ENCODE peak calls at places on chromosomes 13 and 19, in ten cellular contexts. E is A549, A is tibial artery, C is psoas muscle, M is breast epithelium, R is uterus, N is body of pancreas, I is endodermal cell, L is AG04450, T is Peyer's patch. H is an unnamed sample.

GRCh38 chr19:30651066-30651465 is 278.9 kb downstream of the ZNF536 start:
- DNase-seq in E (no peak), A (no peak), C (no peak), M (no peak), R (no peak), N (peak), I (peak), L (no peak), T (no peak), H (no peak)

GRCh38 chr13:61286148-61286745 is 129.4 kb downstream of the PCDH20 start:
- DNase-seq in E (peak), A (no peak), C (no peak), M (no peak), R (no peak), N (no peak), I (peak), L (no peak), T (no peak), H (no peak)

GRCh38 chr19:1064661-1065605 is 2.0 kb upstream of the ARHGAP45 start:
- DNase-seq in E (peak), A (peak), C (peak), M (no peak), R (no peak), N (peak), I (peak), L (no peak), T (peak), H (no peak)

GRCh38 chr13:50208826-50209335 is 193.6 kb downstream of the KCNRG start:
- DNase-seq in E (peak), A (peak), C (peak), M (peak), R (no peak), N (peak), I (peak), L (peak), T (peak), H (no peak)

GRCh38 chr19:53978975-53979801 is 12.2 kb upstream of the CACNG6 start:
- DNase-seq in E (peak), A (no peak), C (no peak), M (no peak), R (no peak), N (no peak), I (no peak), L (no peak), T (no peak), H (no peak)

GRCh38 chr13:61417171-61417570 is 1.5 kb upstream of the PCDH20 start:
- DNase-seq in E (no peak), A (no peak), C (no peak), M (no peak), R (no peak), N (no peak), I (no peak), L (no peak), T (no peak), H (no peak)

GRCh38 chr13:94673841-94674240 is 38.5 kb downstream of the SOX21 start:
- DNase-seq in E (no peak), A (no peak), C (no peak), M (no peak), R (no peak), N (no peak), I (peak), L (no peak), T (no peak), H (no peak)

GRCh38 chr19:5680083-5680436 is 256 bp downstream of the MICOS13 start:
- DNase-seq in E (no peak), A (no peak), C (no peak), M (no peak), R (no peak), N (no peak), I (no peak), L (no peak), T (peak), H (peak)

GRCh38 chr13:110105136-110105535 is 201.8 kb downstream of the COL4A1 start:
- DNase-seq in E (no peak), A (no peak), C (no peak), M (no peak), R (no peak), N (peak), I (no peak), L (no peak), T (no peak), H (no peak)

GRCh38 chr13:104301216-104301975 is 1235.2 kb upstream of the SLC10A2 start:
- DNase-seq in E (no peak), A (no peak), C (no peak), M (no peak), R (no peak), N (no peak), I (no peak), L (no peak), T (no peak), H (no peak)

GRCh38 chr19:45451181-45451849 is 16.5 kb upstream of the FOSB start:
- DNase-seq in E (no peak), A (peak), C (peak), M (no peak), R (peak), N (peak), I (peak), L (no peak), T (peak), H (no peak)

GRCh38 chr13:47672245-47672975 is 328.7 kb downstream of the SUCLA2 start:
- DNase-seq in E (no peak), A (no peak), C (no peak), M (no peak), R (no peak), N (no peak), I (no peak), L (no peak), T (no peak), H (no peak)

GRCh38 chr13:23488442-23488841 is 54.9 kb upstream of the SACS start:
- DNase-seq in E (peak), A (no peak), C (no peak), M (no peak), R (no peak), N (no peak), I (no peak), L (no peak), T (no peak), H (no peak)

GRCh38 chr19:31499826-31500539 is 150.7 kb upstream of the TSHZ3 start:
- DNase-seq in E (no peak), A (no peak), C (no peak), M (no peak), R (no peak), N (no peak), I (no peak), L (no peak), T (no peak), H (no peak)

GRCh38 chr19:31054430-31054829 is 294.8 kb downstream of the TSHZ3 start:
- DNase-seq in E (peak), A (peak), C (no peak), M (no peak), R (no peak), N (peak), I (peak), L (peak), T (no peak), H (no peak)

GRCh38 chr19:47122359-47123335 is 8.0 kb upstream of the SAE1 start:
- DNase-seq in E (peak), A (no peak), C (no peak), M (no peak), R (no peak), N (no peak), I (no peak), L (no peak), T (no peak), H (no peak)

GRCh38 chr19:7497292-7497691 is 8.5 kb upstream of the PEX11G start:
- DNase-seq in E (no peak), A (no peak), C (no peak), M (no peak), R (no peak), N (no peak), I (peak), L (no peak), T (no peak), H (peak)

GRCh38 chr19:16922949-16923348 is 34.1 kb downstream of the F2RL3 start:
- DNase-seq in E (no peak), A (no peak), C (no peak), M (no peak), R (no peak), N (no peak), I (no peak), L (no peak), T (no peak), H (no peak)

GRCh38 chr13:28471408-28471807 is 23.5 kb downstream of the FLT1 start:
- DNase-seq in E (no peak), A (no peak), C (no peak), M (no peak), R (no peak), N (no peak), I (no peak), L (no peak), T (no peak), H (no peak)

GRCh38 chr19:18842166-18842565 is 10.4 kb downstream of the UPF1 start:
- DNase-seq in E (no peak), A (no peak), C (no peak), M (no peak), R (no peak), N (no peak), I (no peak), L (no peak), T (no peak), H (no peak)

GRCh38 chr19:17391371-17392151 is 2.4 kb downstream of the CCDC194 start:
- DNase-seq in E (no peak), A (no peak), C (no peak), M (no peak), R (no peak), N (no peak), I (peak), L (no peak), T (peak), H (no peak)

GRCh38 chr13:65606622-65607021 is 1623.5 kb downstream of the PCDH9 start:
- DNase-seq in E (no peak), A (no peak), C (no peak), M (no peak), R (no peak), N (no peak), I (no peak), L (peak), T (no peak), H (no peak)

GRCh38 chr19:3508771-3509535 is 2.8 kb downstream of the FZR1 start:
- DNase-seq in E (no peak), A (no peak), C (no peak), M (no peak), R (no peak), N (no peak), I (no peak), L (no peak), T (no peak), H (no peak)

GRCh38 chr19:19606021-19606420 is 12.5 kb downstream of the PBX4 start:
- DNase-seq in E (peak), A (no peak), C (no peak), M (no peak), R (no peak), N (no peak), I (no peak), L (no peak), T (no peak), H (no peak)

GRCh38 chr19:45468159-45468651 is 409 bp downstream of the FOSB start:
- DNase-seq in E (no peak), A (no peak), C (peak), M (no peak), R (no peak), N (peak), I (peak), L (no peak), T (no peak), H (no peak)

DNA sequence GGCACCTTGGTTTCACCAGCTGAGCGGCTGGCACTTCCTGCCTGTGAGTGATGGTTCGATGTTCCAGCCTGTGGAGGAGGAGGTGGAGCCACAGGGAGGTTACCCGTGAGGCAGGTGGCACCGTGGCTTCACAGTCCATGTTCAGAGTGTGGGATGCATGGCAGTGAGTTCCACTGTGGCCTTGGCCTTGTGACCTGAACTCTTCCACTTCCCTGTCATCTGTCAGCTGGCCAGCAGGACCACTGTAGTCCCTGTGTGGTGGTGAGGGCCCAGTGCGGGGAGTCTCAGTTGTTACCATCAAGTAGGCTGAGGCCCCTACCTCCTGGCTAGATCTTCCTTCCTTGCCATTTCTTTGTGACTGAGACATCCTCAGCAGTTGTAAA is 16.9 kb downstream of the SMARCA4 start:
- DNase-seq in E (no peak), A (no peak), C (no peak), M (no peak), R (no peak), N (no peak), I (no peak), L (no peak), T (no peak), H (no peak)
- H3K27ac ChIP-seq in E (no peak), A (no peak), C (no peak), M (no peak), R (no peak), N (no peak), I (no peak), L (no peak), T (no peak), H (no peak)

GRCh38 chr13:100594255-100594654 is 5.7 kb upstream of the GGACT start:
- DNase-seq in E (no peak), A (no peak), C (no peak), M (no peak), R (no peak), N (no peak), I (no peak), L (no peak), T (no peak), H (no peak)

GRCh38 chr13:100596516-100596915 is 7.9 kb upstream of the GGACT start:
- DNase-seq in E (no peak), A (no peak), C (no peak), M (no peak), R (no peak), N (no peak), I (no peak), L (no peak), T (no peak), H (no peak)

GRCh38 chr13:100597253-100597652 is 8.7 kb upstream of the GGACT start:
- DNase-seq in E (no peak), A (no peak), C (no peak), M (no peak), R (no peak), N (no peak), I (no peak), L (no peak), T (no peak), H (no peak)

GRCh38 chr13:100589178-100589725 is 663 bp upstream of the GGACT start:
- DNase-seq in E (no peak), A (no peak), C (no peak), M (no peak), R (no peak), N (no peak), I (no peak), L (no peak), T (no peak), H (no peak)

GRCh38 chr13:100594731-100595130 is 6.1 kb upstream of the GGACT start:
- DNase-seq in E (peak), A (no peak), C (no peak), M (no peak), R (no peak), N (peak), I (peak), L (no peak), T (no peak), H (no peak)
- TF ChIP-seq CTCF in E (peak), A (no peak), C (no peak), M (no peak), R (no peak), N (peak), I (peak), L (peak), T (peak), H (no peak)

DNA sequence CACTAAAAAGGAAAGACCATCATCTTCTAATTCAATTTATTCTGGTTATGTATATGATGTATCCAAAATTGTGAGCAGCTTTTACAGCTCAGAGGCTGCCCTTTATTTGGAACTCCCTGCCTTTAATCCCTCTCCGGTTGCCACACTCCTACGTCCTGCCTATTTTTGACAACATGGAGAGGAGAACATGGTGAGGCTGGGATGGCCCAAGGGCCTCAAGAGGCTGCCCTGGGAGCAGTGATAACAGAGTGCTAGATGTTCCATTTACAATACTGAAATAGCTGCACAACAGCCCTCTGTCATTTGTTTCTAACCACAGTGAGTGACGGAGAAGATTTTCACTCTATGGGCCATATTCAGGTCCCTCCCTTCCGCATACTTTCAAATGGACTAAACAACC is 33.5 kb downstream of the STARD13 start:
- DNase-seq in E (no peak), A (no peak), C (no peak), M (no peak), R (no peak), N (no peak), I (no peak), L (no peak), T (no peak), H (no peak)
- H3K27ac ChIP-seq in E (peak), A (no peak), C (no peak), M (peak), R (peak), N (no peak), I (no peak), L (peak), T (no peak), H (peak)

GRCh38 chr13:53054569-53054968 is 26.0 kb downstream of the OLFM4 start:
- DNase-seq in E (no peak), A (no peak), C (peak), M (no peak), R (no peak), N (no peak), I (no peak), L (no peak), T (no peak), H (no peak)

GRCh38 chr13:53060840-53061485 is 32.4 kb downstream of the OLFM4 start:
- DNase-seq in E (no peak), A (no peak), C (no peak), M (no peak), R (no peak), N (no peak), I (no peak), L (no peak), T (no peak), H (no peak)

GRCh38 chr13:53052675-53053074 is 24.1 kb downstream of the OLFM4 start:
- DNase-seq in E (no peak), A (no peak), C (no peak), M (no peak), R (no peak), N (peak), I (no peak), L (no peak), T (no peak), H (no peak)

DNA sequence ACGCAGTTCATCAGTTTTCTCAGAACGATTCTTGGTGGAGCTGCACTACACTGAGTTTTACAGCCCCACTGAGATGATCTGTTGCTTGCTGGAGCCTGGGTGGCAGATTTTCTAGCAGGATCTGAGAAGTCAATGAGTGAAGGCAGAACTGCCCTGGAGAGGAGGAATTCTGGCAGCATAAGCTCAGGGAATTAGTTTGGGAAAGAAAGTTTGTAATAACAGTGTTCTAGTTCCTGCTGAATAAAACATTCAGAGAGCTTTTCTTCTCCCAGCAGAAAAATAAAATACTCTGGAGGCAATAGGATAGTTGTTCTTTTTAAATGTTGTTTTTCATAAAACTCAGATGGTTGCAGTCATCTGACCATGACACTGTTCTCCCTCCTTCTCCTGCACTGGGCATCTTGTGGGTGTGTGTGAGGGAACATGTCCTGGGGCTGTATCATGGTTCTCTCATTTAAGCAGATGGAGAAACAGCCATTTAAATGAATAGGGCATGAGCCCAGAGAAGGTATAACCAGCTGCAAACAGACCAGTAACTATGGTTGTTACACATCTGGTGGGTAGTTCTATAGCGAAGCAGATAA is 29.6 kb downstream of the OLFM4 start:
- DNase-seq in E (no peak), A (no peak), C (no peak), M (no peak), R (no peak), N (no peak), I (no peak), L (no peak), T (no peak), H (no peak)
- TF ChIP-seq CTCF in E (no peak), A (no peak), C (no peak), M (no peak), R (no peak), N (no peak), I (no peak), L (no peak), T (no peak), H (no peak)

GRCh38 chr19:11164879-11165406 is 9.4 kb upstream of the SPC24 start:
- DNase-seq in E (no peak), A (peak), C (peak), M (no peak), R (peak), N (peak), I (no peak), L (no peak), T (no peak), H (no peak)

GRCh38 chr19:11164278-11164677 is 8.7 kb upstream of the SPC24 start:
- DNase-seq in E (no peak), A (no peak), C (no peak), M (no peak), R (no peak), N (no peak), I (no peak), L (no peak), T (no peak), H (no peak)

GRCh38 chr19:11166281-11167142 is 10.9 kb upstream of the SPC24 start:
- DNase-seq in E (no peak), A (no peak), C (peak), M (no peak), R (peak), N (no peak), I (no peak), L (no peak), T (no peak), H (no peak)

GRCh38 chr19:11168568-11168967 is 13.0 kb upstream of the SPC24 start:
- DNase-seq in E (peak), A (no peak), C (no peak), M (no peak), R (no peak), N (no peak), I (no peak), L (peak), T (no peak), H (no peak)

DNA sequence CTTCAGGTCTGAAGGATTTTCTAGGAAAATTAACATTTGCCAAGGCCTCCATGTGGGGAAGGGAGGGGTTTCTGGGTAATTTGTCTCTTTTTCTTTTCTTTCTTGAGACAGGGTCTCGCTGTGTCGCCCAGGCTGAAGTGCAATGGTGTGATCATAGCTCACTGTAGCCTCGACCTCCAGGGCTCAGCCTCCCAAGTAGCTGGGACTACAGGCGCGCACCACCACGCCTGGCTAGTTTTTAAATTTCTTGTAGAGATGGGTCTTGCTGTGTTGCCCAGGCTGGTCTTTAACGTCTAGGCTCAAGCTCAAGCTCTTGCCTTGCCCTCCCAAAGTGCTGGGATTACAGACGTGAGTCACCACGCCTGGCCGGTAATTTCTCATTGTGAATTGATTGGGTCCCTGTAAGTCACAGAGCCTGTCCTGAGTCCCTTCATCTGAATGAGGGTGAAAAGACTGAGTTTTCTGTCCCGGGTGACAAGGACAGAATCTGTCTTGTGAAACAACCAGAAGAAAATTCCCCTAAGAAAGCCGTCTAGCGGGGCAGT is 10.0 kb upstream of the SPC24 start:
- DNase-seq in E (no peak), A (no peak), C (no peak), M (no peak), R (no peak), N (no peak), I (no peak), L (no peak), T (no peak), H (no peak)
- H3K27ac ChIP-seq in E (no peak), A (peak), C (peak), M (peak), R (peak), N (peak), I (no peak), L (peak), T (peak), H (peak)